ENCODE peak calls at places on chromosomes 1 and 21, in eight cellular contexts. One of them, this sample, is unnamed.

GRCh38 chr1:215566556-215567490 is at the start of gene KCTD3:
- DNase-seq in transverse colon: peak
- DNase-seq in fibroblast of pulmonary artery: peak
- DNase-seq in thoracic aorta: no peak
- DNase-seq in IMR-90: peak
- DNase-seq in Peyer's patch: peak
- DNase-seq in heart right ventricle: peak
- DNase-seq in GM12865: peak
- DNase-seq in this sample: peak

GRCh38 chr1:200917291-200917817 is 22.7 kb downstream of the INAVA start:
- DNase-seq in transverse colon: no peak
- DNase-seq in fibroblast of pulmonary artery: no peak
- DNase-seq in thoracic aorta: no peak
- DNase-seq in IMR-90: no peak
- DNase-seq in Peyer's patch: peak
- DNase-seq in heart right ventricle: peak
- DNase-seq in GM12865: no peak
- DNase-seq in this sample: no peak

GRCh38 chr1:78114034-78114956 is 68.5 kb downstream of the GIPC2 start:
- DNase-seq in transverse colon: peak
- DNase-seq in fibroblast of pulmonary artery: peak
- DNase-seq in thoracic aorta: no peak
- DNase-seq in IMR-90: peak
- DNase-seq in Peyer's patch: no peak
- DNase-seq in heart right ventricle: peak
- DNase-seq in GM12865: peak
- DNase-seq in this sample: peak

GRCh38 chr1:100556181-100556580 is 18.2 kb downstream of the GPR88 start:
- DNase-seq in transverse colon: no peak
- DNase-seq in fibroblast of pulmonary artery: no peak
- DNase-seq in thoracic aorta: no peak
- DNase-seq in IMR-90: no peak
- DNase-seq in Peyer's patch: no peak
- DNase-seq in heart right ventricle: no peak
- DNase-seq in GM12865: no peak
- DNase-seq in this sample: no peak

GRCh38 chr1:7250176-7250575 is 464.9 kb downstream of the CAMTA1 start:
- DNase-seq in transverse colon: no peak
- DNase-seq in fibroblast of pulmonary artery: no peak
- DNase-seq in thoracic aorta: no peak
- DNase-seq in IMR-90: no peak
- DNase-seq in Peyer's patch: no peak
- DNase-seq in heart right ventricle: no peak
- DNase-seq in GM12865: no peak
- DNase-seq in this sample: no peak

GRCh38 chr1:215606564-215607168 is 39.6 kb downstream of the KCTD3 start:
- DNase-seq in transverse colon: no peak
- DNase-seq in fibroblast of pulmonary artery: peak
- DNase-seq in thoracic aorta: no peak
- DNase-seq in IMR-90: peak
- DNase-seq in Peyer's patch: no peak
- DNase-seq in heart right ventricle: no peak
- DNase-seq in GM12865: no peak
- DNase-seq in this sample: no peak

GRCh38 chr1:45008516-45008915 is 2.6 kb downstream of the HECTD3 start:
- DNase-seq in transverse colon: no peak
- DNase-seq in fibroblast of pulmonary artery: no peak
- DNase-seq in thoracic aorta: no peak
- DNase-seq in IMR-90: no peak
- DNase-seq in Peyer's patch: no peak
- DNase-seq in heart right ventricle: no peak
- DNase-seq in GM12865: no peak
- DNase-seq in this sample: no peak

GRCh38 chr21:35257413-35257812 is 208.3 kb upstream of the RUNX1 start:
- DNase-seq in transverse colon: peak
- DNase-seq in fibroblast of pulmonary artery: peak
- DNase-seq in thoracic aorta: peak
- DNase-seq in IMR-90: peak
- DNase-seq in Peyer's patch: no peak
- DNase-seq in heart right ventricle: peak
- DNase-seq in GM12865: no peak
- DNase-seq in this sample: peak

GRCh38 chr1:15692121-15692682 is 8.1 kb downstream of the PLEKHM2 start:
- DNase-seq in transverse colon: no peak
- DNase-seq in fibroblast of pulmonary artery: no peak
- DNase-seq in thoracic aorta: no peak
- DNase-seq in IMR-90: no peak
- DNase-seq in Peyer's patch: no peak
- DNase-seq in heart right ventricle: no peak
- DNase-seq in GM12865: no peak
- DNase-seq in this sample: no peak

GRCh38 chr1:235910357-235911299 is 43.9 kb upstream of the LYST start:
- DNase-seq in transverse colon: no peak
- DNase-seq in fibroblast of pulmonary artery: peak
- DNase-seq in thoracic aorta: peak
- DNase-seq in IMR-90: peak
- DNase-seq in Peyer's patch: no peak
- DNase-seq in heart right ventricle: no peak
- DNase-seq in GM12865: peak
- DNase-seq in this sample: no peak

GRCh38 chr21:36040389-36040788 is 19.9 kb downstream of the SETD4 start:
- DNase-seq in transverse colon: no peak
- DNase-seq in fibroblast of pulmonary artery: no peak
- DNase-seq in thoracic aorta: no peak
- DNase-seq in IMR-90: no peak
- DNase-seq in Peyer's patch: no peak
- DNase-seq in heart right ventricle: no peak
- DNase-seq in GM12865: no peak
- DNase-seq in this sample: no peak

DNA sequence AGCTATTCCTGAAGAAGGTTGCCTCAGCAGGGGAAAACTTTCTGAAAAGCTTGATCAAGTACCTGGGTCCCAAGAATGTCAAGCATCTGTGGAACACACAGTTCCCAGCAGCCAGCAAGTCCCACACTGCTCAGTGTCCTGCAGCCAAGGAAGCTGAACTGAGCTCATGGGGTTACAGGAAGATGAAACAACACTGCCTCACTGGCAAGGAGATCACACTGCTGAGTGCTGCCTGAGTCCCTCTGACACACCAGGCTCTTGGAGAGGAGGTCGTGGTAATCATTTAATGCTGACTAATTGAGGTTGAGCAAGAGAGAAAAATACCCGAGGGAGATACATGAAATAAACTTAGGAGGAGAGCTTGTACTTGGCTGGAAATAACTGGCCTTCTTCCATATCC is 75.2 kb downstream of the MPZL1 start:
- DNase-seq in transverse colon: peak
- DNase-seq in fibroblast of pulmonary artery: peak
- DNase-seq in thoracic aorta: peak
- DNase-seq in IMR-90: peak
- DNase-seq in Peyer's patch: no peak
- DNase-seq in heart right ventricle: peak
- DNase-seq in GM12865: no peak
- DNase-seq in this sample: peak
- H3K4me3 ChIP-seq in transverse colon: no peak
- H3K4me3 ChIP-seq in fibroblast of pulmonary artery: peak
- H3K4me3 ChIP-seq in thoracic aorta: peak
- H3K4me3 ChIP-seq in IMR-90: no peak
- H3K4me3 ChIP-seq in Peyer's patch: no peak
- H3K4me3 ChIP-seq in heart right ventricle: no peak
- H3K4me3 ChIP-seq in GM12865: no peak
- H3K4me3 ChIP-seq in this sample: no peak

DNA sequence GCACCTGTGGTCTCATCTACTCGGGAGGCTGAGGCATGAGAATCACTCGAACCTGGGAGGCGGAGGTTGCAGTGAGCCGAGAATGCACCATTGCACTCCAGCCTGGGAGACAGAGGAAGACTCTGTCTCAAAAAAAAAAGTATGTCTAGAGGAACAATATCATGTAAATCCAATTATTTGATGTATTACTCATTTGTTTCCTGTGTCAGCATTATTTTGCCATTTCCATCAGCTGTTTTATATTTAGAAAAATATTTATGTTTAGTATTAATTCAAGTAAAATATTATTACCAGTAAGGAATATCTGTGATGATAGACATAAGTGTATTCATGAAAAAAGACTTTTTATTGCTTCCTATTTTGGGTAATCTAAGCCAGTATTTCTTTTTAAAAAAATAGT is 13.0 kb downstream of the TDRKH start:
- DNase-seq in transverse colon: no peak
- DNase-seq in fibroblast of pulmonary artery: no peak
- DNase-seq in thoracic aorta: no peak
- DNase-seq in IMR-90: no peak
- DNase-seq in Peyer's patch: no peak
- DNase-seq in heart right ventricle: no peak
- DNase-seq in GM12865: no peak
- DNase-seq in this sample: no peak
- TF ChIP-seq CTCF in transverse colon: no peak
- TF ChIP-seq CTCF in fibroblast of pulmonary artery: no peak
- TF ChIP-seq CTCF in thoracic aorta: no peak
- TF ChIP-seq CTCF in IMR-90: no peak
- TF ChIP-seq CTCF in Peyer's patch: no peak
- TF ChIP-seq CTCF in heart right ventricle: no peak
- TF ChIP-seq CTCF in GM12865: no peak
- TF ChIP-seq CTCF in this sample: no peak

GRCh38 chr1:155970531-155971167 is 7.7 kb downstream of the ARHGEF2 start:
- DNase-seq in transverse colon: peak
- DNase-seq in fibroblast of pulmonary artery: peak
- DNase-seq in thoracic aorta: peak
- DNase-seq in IMR-90: peak
- DNase-seq in Peyer's patch: no peak
- DNase-seq in heart right ventricle: peak
- DNase-seq in GM12865: peak
- DNase-seq in this sample: no peak
- H3K4me3 ChIP-seq in transverse colon: no peak
- H3K4me3 ChIP-seq in fibroblast of pulmonary artery: no peak
- H3K4me3 ChIP-seq in thoracic aorta: peak
- H3K4me3 ChIP-seq in IMR-90: no peak
- H3K4me3 ChIP-seq in Peyer's patch: no peak
- H3K4me3 ChIP-seq in heart right ventricle: peak
- H3K4me3 ChIP-seq in GM12865: no peak
- H3K4me3 ChIP-seq in this sample: no peak

GRCh38 chr21:21232320-21232719 is 234.1 kb downstream of the NCAM2 start:
- DNase-seq in transverse colon: peak
- DNase-seq in fibroblast of pulmonary artery: peak
- DNase-seq in thoracic aorta: no peak
- DNase-seq in IMR-90: peak
- DNase-seq in Peyer's patch: no peak
- DNase-seq in heart right ventricle: no peak
- DNase-seq in GM12865: no peak
- DNase-seq in this sample: no peak
- TF ChIP-seq CTCF in transverse colon: peak
- TF ChIP-seq CTCF in fibroblast of pulmonary artery: peak
- TF ChIP-seq CTCF in thoracic aorta: no peak
- TF ChIP-seq CTCF in IMR-90: peak
- TF ChIP-seq CTCF in Peyer's patch: no peak
- TF ChIP-seq CTCF in heart right ventricle: peak
- TF ChIP-seq CTCF in GM12865: no peak
- TF ChIP-seq CTCF in this sample: peak

DNA sequence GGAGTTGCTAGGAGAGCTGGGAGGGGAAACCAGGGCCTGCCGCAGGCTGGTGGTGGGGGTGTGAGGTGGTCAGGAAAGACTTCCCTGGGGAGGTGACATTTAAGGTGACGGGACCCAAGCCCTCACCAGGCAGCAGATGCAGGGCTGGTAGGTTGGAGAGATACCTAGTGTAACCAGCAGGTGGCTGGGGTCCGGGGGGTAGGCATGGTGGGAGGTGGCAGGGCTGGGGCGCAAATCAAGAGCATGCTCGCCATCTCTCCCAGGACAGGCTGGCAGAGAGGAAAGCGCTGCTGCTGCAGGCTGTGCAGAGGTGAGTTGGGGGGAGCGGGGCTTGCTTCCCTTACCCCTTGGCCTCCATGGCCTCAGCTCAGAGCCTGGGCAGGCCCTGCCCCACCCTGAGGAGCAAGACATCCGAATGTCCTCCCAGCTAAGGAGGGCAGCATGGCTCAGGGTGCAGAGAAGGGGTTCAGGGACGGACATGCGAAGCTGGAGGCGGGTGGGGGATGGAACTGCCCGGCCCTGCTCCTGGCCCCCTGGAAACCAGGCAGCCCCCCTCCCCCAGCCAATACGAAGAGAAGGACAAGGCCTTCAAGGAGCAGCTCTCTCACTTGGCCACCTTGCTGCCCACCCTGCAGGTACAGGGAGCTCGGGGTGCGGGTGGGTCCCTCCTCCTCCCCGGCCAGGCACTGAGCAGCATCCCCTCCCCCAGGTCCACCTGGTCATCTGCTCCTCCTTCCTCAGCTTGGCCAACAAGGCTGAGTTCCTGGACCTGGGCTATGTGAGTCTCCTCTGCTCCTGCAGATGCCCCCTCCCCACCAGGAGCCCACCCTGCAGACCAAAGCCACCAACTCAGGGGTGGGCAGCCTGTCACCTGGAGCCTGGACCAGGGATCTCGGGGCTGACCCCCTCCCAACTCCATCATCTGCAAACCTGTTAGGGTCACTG is 4.0 kb downstream of the RNF207 start:
- DNase-seq in transverse colon: no peak
- DNase-seq in fibroblast of pulmonary artery: no peak
- DNase-seq in thoracic aorta: no peak
- DNase-seq in IMR-90: no peak
- DNase-seq in Peyer's patch: no peak
- DNase-seq in heart right ventricle: no peak
- DNase-seq in GM12865: peak
- DNase-seq in this sample: no peak
- H3K4me3 ChIP-seq in transverse colon: no peak
- H3K4me3 ChIP-seq in fibroblast of pulmonary artery: no peak
- H3K4me3 ChIP-seq in thoracic aorta: no peak
- H3K4me3 ChIP-seq in IMR-90: peak
- H3K4me3 ChIP-seq in Peyer's patch: no peak
- H3K4me3 ChIP-seq in heart right ventricle: peak
- H3K4me3 ChIP-seq in GM12865: no peak
- H3K4me3 ChIP-seq in this sample: no peak

GRCh38 chr1:155761746-155762400 is 73.0 kb downstream of the DAP3 start:
- DNase-seq in transverse colon: no peak
- DNase-seq in fibroblast of pulmonary artery: peak
- DNase-seq in thoracic aorta: no peak
- DNase-seq in IMR-90: no peak
- DNase-seq in Peyer's patch: no peak
- DNase-seq in heart right ventricle: no peak
- DNase-seq in GM12865: no peak
- DNase-seq in this sample: no peak
- TF ChIP-seq CTCF in transverse colon: no peak
- TF ChIP-seq CTCF in fibroblast of pulmonary artery: no peak
- TF ChIP-seq CTCF in thoracic aorta: no peak
- TF ChIP-seq CTCF in IMR-90: no peak
- TF ChIP-seq CTCF in Peyer's patch: no peak
- TF ChIP-seq CTCF in heart right ventricle: no peak
- TF ChIP-seq CTCF in GM12865: no peak
- TF ChIP-seq CTCF in this sample: no peak